ENCODE peak calls at places on chromosomes 13 and 19, in five cellular contexts. P is cardiac muscle cell, G is endodermal cell, Z is caudate nucleus, D is SJCRH30. O is an unnamed sample.

GRCh38 chr19:38733493-38734175 is 10.6 kb downstream of the CAPN12 start:
- DNase-seq in Z (no peak), P (no peak), G (no peak), D (no peak), O (peak; percentile 13)

GRCh38 chr19:16073481-16073880 is 2.8 kb upstream of the TPM4 start:
- DNase-seq in Z (no peak), P (no peak), D (no peak), G (peak; percentile 40), O (no peak)

GRCh38 chr13:106038752-106039151 is 496.7 kb downstream of the EFNB2 start:
- DNase-seq in G (no peak), D (no peak), P (no peak), Z (no peak), O (no peak)

GRCh38 chr19:20162821-20163220 is 4.2 kb upstream of the ZNF486 start:
- DNase-seq in D (no peak), Z (no peak), P (no peak), G (no peak), O (no peak)

GRCh38 chr13:76637651-76638111 is 248.5 kb downstream of the KCTD12 start:
- DNase-seq in P (no peak), D (no peak), G (no peak), Z (no peak), O (no peak)

GRCh38 chr19:48600679-48601382 is 5.7 kb upstream of the SPACA4 start:
- DNase-seq in Z (no peak), G (no peak), P (no peak), D (no peak), O (no peak)

GRCh38 chr13:95355491-95355890 is 54.2 kb upstream of the ABCC4 start:
- DNase-seq in P (no peak), Z (no peak), G (no peak), D (no peak), O (no peak)

GRCh38 chr19:9917322-9917721 is 19.0 kb downstream of the OLFM2 start:
- DNase-seq in G (peak; percentile 88), P (peak; percentile 57), Z (no peak), D (peak; percentile 18), O (peak; percentile 65)

GRCh38 chr19:45440873-45441654 is 17.3 kb upstream of the ERCC1 start:
- DNase-seq in P (peak; percentile 58), G (peak; percentile 80), D (peak; percentile 37), Z (no peak), O (peak; percentile 51)

GRCh38 chr19:36215276-36216171 is 618 bp downstream of the ZNF146 start:
- DNase-seq in P (peak; percentile 17), D (peak; percentile 15), G (no peak), Z (no peak), O (no peak)

GRCh38 chr19:13788991-13789390 is 6.3 kb upstream of the ZSWIM4 start:
- DNase-seq in G (no peak), P (no peak), D (no peak), Z (no peak), O (no peak)

GRCh38 chr13:99432637-99433542 is 68.4 kb upstream of the TM9SF2 start:
- DNase-seq in P (peak; percentile 21), Z (no peak), D (peak; percentile 50), G (peak; percentile 92), O (peak; percentile 15)

GRCh38 chr19:57099199-57099661 is 20.6 kb upstream of the USP29 start:
- DNase-seq in D (peak; percentile 76), G (peak; percentile 87), Z (peak; percentile 59), P (peak; percentile 2), O (peak; percentile 81)

GRCh38 chr19:29943615-29944014 is 1.6 kb downstream of the URI1 start:
- DNase-seq in D (no peak), Z (no peak), G (no peak), P (no peak), O (no peak)

GRCh38 chr19:18089726-18090125 is 3.0 kb upstream of the IL12RB1 start:
- DNase-seq in Z (peak; percentile 92), D (no peak), P (no peak), G (no peak), O (no peak)

GRCh38 chr19:17966497-17967257 is at the start of gene KCNN1:
- DNase-seq in D (no peak), G (peak; percentile 79), P (peak; percentile 66), Z (no peak), O (no peak)

GRCh38 chr13:30196025-30196424 is 111.3 kb downstream of the KATNAL1 start:
- DNase-seq in P (peak; percentile 33), D (peak; percentile 33), Z (no peak), G (peak; percentile 89), O (peak; percentile 23)

GRCh38 chr19:21848706-21849105 is 12.7 kb upstream of the ZNF43 start:
- DNase-seq in D (no peak), P (no peak), G (no peak), Z (no peak), O (no peak)

GRCh38 chr13:80009760-80010159 is 331.2 kb downstream of the SPRY2 start:
- DNase-seq in Z (no peak), P (no peak), D (no peak), G (no peak), O (no peak)

GRCh38 chr19:48698046-48698445 is 2.3 kb downstream of the FUT2 start:
- DNase-seq in P (no peak), Z (no peak), D (peak; percentile 50), G (no peak), O (no peak)

GRCh38 chr19:41957161-41957837 is 1.8 kb downstream of the RABAC1 start:
- DNase-seq in Z (no peak), D (no peak), G (no peak), P (no peak), O (no peak)

GRCh38 chr13:102680842-102681725 is 13.8 kb downstream of the METTL21C start:
- DNase-seq in Z (no peak), P (no peak), D (no peak), G (no peak), O (no peak)

GRCh38 chr13:49563513-49563912 is 21.8 kb downstream of the RCBTB1 start:
- DNase-seq in G (no peak), P (no peak), Z (no peak), D (no peak), O (no peak)

GRCh38 chr19:54002495-54003315 is 11.3 kb downstream of the CACNG6 start:
- DNase-seq in Z (no peak), G (no peak), P (no peak), D (no peak), O (no peak)

GRCh38 chr13:49655906-49656305 is 27.6 kb downstream of the ARL11 start:
- DNase-seq in Z (no peak), G (no peak), P (no peak), D (no peak), O (no peak)

GRCh38 chr19:14146789-14147216 is 10.4 kb upstream of the ASF1B start:
- DNase-seq in Z (peak; percentile 9), P (no peak), G (no peak), D (no peak), O (no peak)

GRCh38 chr19:38387550-38388309 is at the start of gene GGN:
- DNase-seq in P (peak; percentile 96), D (peak; percentile 97), Z (peak; percentile 92), G (peak; percentile 99), O (peak; percentile 88)

GRCh38 chr19:49415810-49416200 is 7.4 kb downstream of the PTH2 start:
- DNase-seq in D (no peak), P (no peak), G (no peak), Z (no peak), O (no peak)

GRCh38 chr13:113655358-113656014 is 2.5 kb downstream of the ATP4B start:
- DNase-seq in P (no peak), D (peak; percentile 0), G (peak; percentile 40), Z (no peak), O (no peak)

GRCh38 chr13:23986619-23987018 is 89.3 kb upstream of the C1QTNF9B start:
- DNase-seq in G (no peak), D (peak; percentile 31), P (no peak), Z (no peak), O (no peak)

GRCh38 chr19:29577662-29577963 is 28.5 kb upstream of the POP4 start:
- DNase-seq in P (no peak), D (no peak), G (no peak), Z (no peak), O (no peak)

GRCh38 chr19:4969772-4970531 is 1.0 kb downstream of the KDM4B start:
- DNase-seq in Z (no peak), G (peak; percentile 64), P (peak; percentile 22), D (no peak), O (no peak)

GRCh38 chr19:43620061-43621001 is 902 bp upstream of the ZNF428 start:
- DNase-seq in Z (peak; percentile 57), G (no peak), D (no peak), P (no peak), O (no peak)

GRCh38 chr19:11373166-11373884 is 1.1 kb upstream of the SWSAP1 start:
- DNase-seq in Z (peak; percentile 83), D (no peak), G (peak; percentile 89), P (peak; percentile 89), O (no peak)

GRCh38 chr19:11370744-11371143 is 3.7 kb upstream of the SWSAP1 start:
- DNase-seq in G (no peak), Z (no peak), D (no peak), P (no peak), O (no peak)

GRCh38 chr19:11374449-11375142 is at the start of gene SWSAP1:
- DNase-seq in D (peak; percentile 97), G (peak; percentile 99), P (peak; percentile 99), Z (peak; percentile 99), O (peak; percentile 99)

GRCh38 chr19:11375143-11375948 is 880 bp downstream of the SWSAP1 start:
- DNase-seq in D (peak; percentile 67), G (peak; percentile 83), P (peak; percentile 53), Z (peak; percentile 18), O (peak; percentile 54)

GRCh38 chr19:11373885-11374448 is 499 bp upstream of the SWSAP1 start:
- DNase-seq in Z (no peak), P (no peak), D (no peak), G (no peak), O (no peak)
- H3K27ac ChIP-seq in Z (peak overlapping the region; percentile 95), P (peak overlapping the region; percentile 94), D (no peak overlapping the region), G (peak overlapping the region; percentile 91), O (no peak overlapping the region)

DNA sequence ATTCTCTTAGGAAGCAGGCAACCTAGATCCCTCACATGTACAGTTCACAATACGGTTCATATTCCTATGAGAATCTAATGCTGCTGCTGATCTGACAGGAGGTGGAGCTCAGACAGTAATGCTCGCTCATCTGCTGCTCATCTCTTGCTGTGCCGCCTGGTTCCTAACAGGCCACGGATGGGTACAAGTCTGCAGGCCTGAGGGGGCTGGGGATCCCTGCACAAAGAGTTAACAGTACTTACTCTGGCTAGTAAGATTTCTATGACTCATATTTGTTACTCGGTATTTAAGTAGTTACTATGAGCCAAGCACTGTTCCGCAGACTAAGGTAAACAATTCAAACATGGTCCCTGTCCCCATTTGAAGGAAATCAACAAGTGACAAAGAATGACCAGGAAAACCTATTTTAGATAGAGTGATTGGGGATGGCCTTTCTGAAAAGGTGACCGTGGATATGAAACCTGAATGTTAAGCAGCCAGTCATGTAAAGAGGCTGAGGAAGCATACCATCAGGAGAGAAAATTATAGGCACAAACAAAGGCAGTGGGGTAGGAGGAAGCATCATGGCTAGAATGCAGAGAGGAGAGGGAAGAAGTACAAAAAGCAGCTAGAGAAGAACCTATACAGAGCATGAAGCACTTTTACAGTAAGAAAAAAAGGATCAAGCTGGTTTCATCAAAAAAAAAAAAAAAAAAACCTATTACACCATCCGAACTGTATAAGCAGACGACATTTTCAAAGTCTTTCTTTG is 20.6 kb upstream of the WBP4 start:
- DNase-seq in Z (no peak), D (no peak), P (no peak), G (no peak), O (no peak)
- H3K27ac ChIP-seq in Z (no peak overlapping the region), D (no peak overlapping the region), P (no peak overlapping the region), G (no peak overlapping the region), O (no peak overlapping the region)

GRCh38 chr19:58381460-58382220 is 810 bp upstream of the ZNF837 start:
- DNase-seq in Z (no peak), D (no peak), P (no peak), G (peak; percentile 42), O (no peak)
- H3K27ac ChIP-seq in Z (peak overlapping the region; percentile 74), D (no peak overlapping the region), P (peak overlapping the region; percentile 50), G (no peak overlapping the region), O (peak overlapping the region; percentile 98)

GRCh38 chr13:56198350-56198749 is 942.4 kb upstream of the PRR20A start:
- DNase-seq in P (no peak), D (no peak), G (no peak), Z (no peak), O (no peak)
- H3K27ac ChIP-seq in P (no peak overlapping the region), D (no peak overlapping the region), G (no peak overlapping the region), Z (no peak overlapping the region), O (no peak overlapping the region)

O was measured in WERI-Rb-1.